ENCODE peak calls at places on chromosomes 1 and 21, in five cellular contexts. D is trophoblast cell, R is mesenchymal stem cell, J is IMR-90, M is H1. B is an unnamed sample.

GRCh38 chr1:16205891-16206546 is 6.4 kb downstream of the ARHGEF19 start:
- DNase-seq in R (no peak), D (no peak), M (no peak), J (no peak), B (no peak)

GRCh38 chr1:234533975-234534876 is 55.2 kb upstream of the TARBP1 start:
- DNase-seq in D (peak), M (no peak), J (peak), R (peak), B (no peak)

GRCh38 chr1:117290855-117291254 is 76.4 kb upstream of the MAN1A2 start:
- DNase-seq in J (no peak), M (no peak), R (no peak), D (no peak), B (no peak)

GRCh38 chr1:90044346-90044745 is 49.4 kb downstream of the ZNF326 start:
- DNase-seq in D (no peak), R (no peak), J (no peak), M (no peak), B (no peak)

GRCh38 chr1:63317007-63317813 is 5.2 kb upstream of the FOXD3 start:
- DNase-seq in R (peak), D (peak), J (peak), M (no peak), B (peak)

GRCh38 chr21:45421071-45421845 is 16.3 kb downstream of the COL18A1 start:
- DNase-seq in M (no peak), J (no peak), R (no peak), D (no peak), B (no peak)

GRCh38 chr1:209774592-209774991 is 9.8 kb downstream of the C1orf74 start:
- DNase-seq in J (no peak), M (no peak), R (no peak), D (no peak), B (no peak)

GRCh38 chr1:108541856-108542255 is 18.0 kb upstream of the EEIG2 start:
- DNase-seq in J (no peak), D (no peak), M (no peak), R (no peak), B (no peak)

GRCh38 chr1:47935163-47935562 is 62.0 kb downstream of the TRABD2B start:
- DNase-seq in D (no peak), R (no peak), M (no peak), J (no peak), B (no peak)

GRCh38 chr1:115609021-115609420 is 32.7 kb upstream of the VANGL1 start:
- DNase-seq in D (no peak), J (no peak), M (no peak), R (no peak), B (no peak)

GRCh38 chr1:38000529-38001453 is 4.5 kb downstream of the FHL3 start:
- DNase-seq in R (peak), D (peak), J (peak), M (no peak), B (no peak)
- H4K91ac ChIP-seq in R (peak), D (peak), J (peak), M (peak), B (peak)

GRCh38 chr21:39124852-39125251 is 58.4 kb downstream of the PSMG1 start:
- DNase-seq in D (no peak), M (no peak), J (no peak), R (no peak), B (no peak)

GRCh38 chr21:39123375-39123774 is 59.9 kb downstream of the PSMG1 start:
- DNase-seq in M (no peak), J (no peak), D (no peak), R (no peak), B (no peak)

GRCh38 chr21:39127506-39127905 is 55.7 kb downstream of the PSMG1 start:
- DNase-seq in R (no peak), J (no peak), M (no peak), D (no peak), B (no peak)

GRCh38 chr21:39125752-39126485 is 57.3 kb downstream of the PSMG1 start:
- DNase-seq in J (peak), R (peak), M (peak), D (peak), B (peak)

DNA sequence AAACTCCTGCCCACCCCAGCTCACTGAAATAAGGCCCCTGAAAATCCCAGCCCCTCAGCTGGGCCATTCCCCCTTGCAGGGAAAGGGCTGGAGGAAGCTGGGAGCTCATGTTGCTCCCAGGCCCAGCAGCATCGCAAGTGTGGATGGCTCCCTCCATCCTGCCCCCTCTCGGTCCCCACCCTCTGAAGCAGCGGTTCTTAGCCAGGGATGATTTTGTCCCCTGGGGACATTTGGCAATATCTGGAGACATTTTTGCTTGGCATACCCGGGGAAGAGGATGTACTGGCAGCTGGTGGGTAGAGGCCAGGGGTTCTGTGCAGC is 56.8 kb downstream of the PSMG1 start:
- DNase-seq in J (no peak), R (no peak), M (no peak), D (no peak), B (no peak)
- H3K18ac ChIP-seq in J (no peak), R (peak), M (peak), D (no peak), B (no peak)

GRCh38 chr1:224113918-224114786 is at the start of gene FBXO28:
- DNase-seq in M (peak), R (peak), D (peak), J (peak), B (peak)
- H4K91ac ChIP-seq in M (peak), R (peak), D (peak), J (peak), B (no peak)

DNA sequence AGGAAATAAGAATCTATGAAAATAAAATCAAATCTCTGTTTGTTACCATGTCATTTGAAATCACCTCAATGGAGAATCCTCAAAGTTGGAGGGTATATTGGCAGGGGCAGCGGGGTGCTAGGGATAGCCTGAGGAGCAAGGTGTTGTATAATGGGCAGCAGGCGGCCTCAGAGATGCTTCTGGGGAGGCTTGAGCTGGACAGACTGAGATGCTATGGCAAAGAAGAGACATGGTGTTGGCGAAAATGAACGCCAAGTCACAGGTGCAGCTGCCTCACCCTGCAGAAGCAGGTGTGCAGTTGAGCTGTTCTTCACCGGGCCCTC is 3.1 kb upstream of the SLC1A7 start:
- DNase-seq in R (no peak), M (no peak), D (no peak), J (no peak), B (no peak)
- H3K18ac ChIP-seq in R (peak), M (no peak), D (no peak), J (peak), B (no peak)

DNA sequence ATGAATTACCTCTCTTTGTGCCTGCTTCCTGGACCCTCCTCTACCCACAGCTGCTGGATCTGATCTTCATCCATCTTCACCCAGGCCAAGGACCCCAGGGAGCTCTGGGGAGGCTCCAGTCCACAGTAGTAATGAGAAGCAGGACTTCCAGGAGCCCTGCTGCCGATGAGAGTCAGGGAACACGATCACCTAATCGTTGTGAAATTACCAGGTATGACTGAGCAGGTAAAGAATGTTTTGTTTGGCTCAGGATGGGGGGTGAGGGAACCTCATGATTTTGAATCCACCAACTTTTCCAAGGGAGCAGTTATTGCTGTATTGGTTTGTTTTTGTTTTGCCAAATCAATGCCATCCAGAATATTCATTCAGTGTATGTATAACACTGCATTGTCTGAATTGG is 454.0 kb downstream of the PLPP3 start:
- DNase-seq in M (no peak), D (no peak), R (no peak), J (no peak), B (no peak)
- H4K91ac ChIP-seq in M (no peak), D (no peak), R (no peak), J (no peak), B (no peak)

DNA sequence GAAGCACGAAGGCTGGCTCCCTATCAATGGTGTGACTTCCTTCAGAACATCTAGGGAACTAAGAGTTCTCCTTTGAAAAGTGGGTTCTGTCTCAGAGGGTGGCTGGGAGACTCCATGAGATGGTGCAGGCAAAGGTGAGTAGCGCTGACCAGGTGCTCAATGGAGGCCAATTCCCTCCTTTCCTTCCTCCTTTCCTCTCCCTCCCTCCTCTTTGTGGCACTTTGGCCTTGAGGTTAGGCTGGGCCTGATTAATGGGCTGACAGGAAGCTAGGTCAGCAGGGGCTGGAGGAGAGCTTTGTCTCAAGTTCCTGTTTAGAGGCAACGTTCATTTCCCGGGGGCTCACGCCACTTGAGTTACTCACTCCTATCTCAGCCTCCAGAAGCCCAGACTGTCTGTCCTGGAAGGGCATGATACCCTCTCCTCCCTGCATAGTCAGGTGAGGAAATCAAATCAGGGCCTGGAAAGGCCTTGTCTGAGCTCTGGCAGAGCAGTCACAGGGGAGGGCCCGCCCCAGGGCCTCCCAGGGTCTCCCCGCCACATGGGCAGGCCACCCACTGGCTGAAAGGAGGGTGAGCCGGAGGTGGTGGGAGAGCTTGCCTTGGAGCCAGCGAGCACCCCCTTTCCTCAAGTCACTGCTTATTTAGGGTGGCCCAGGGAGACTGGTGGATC is 58.4 kb upstream of the SSBP3 start:
- DNase-seq in J (peak), R (no peak), M (no peak), D (peak), B (no peak)
- H3K18ac ChIP-seq in J (no peak), R (peak), M (peak), D (peak), B (peak)

DNA sequence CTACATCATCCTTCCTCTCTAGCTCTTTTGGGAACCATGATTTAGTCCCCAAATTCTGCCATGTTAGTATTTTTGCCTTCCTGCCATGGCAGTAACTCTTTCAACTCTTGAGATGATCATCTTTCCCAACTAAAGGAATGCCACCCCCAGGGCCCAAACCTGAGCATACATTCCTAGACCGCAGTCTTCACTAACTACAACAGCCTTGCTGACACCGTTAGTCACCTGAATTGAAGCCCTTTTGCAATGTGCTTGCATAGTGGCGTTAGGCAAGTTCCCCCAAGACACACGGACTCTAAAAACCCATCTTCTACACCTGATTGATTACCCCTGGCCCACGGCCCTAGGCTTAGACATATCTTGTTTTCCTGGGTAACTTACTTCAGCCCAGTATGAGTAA is 16.4 kb upstream of the YTHDF2 start:
- DNase-seq in J (no peak), R (no peak), D (peak), M (no peak), B (no peak)
- H4K91ac ChIP-seq in J (no peak), R (no peak), D (no peak), M (no peak), B (no peak)